ENCODE peak calls at places on chromosomes 1 and 21, in four cellular contexts. M is left lung, P is IMR-90, V is OCI-LY7. W is an unnamed sample.

GRCh38 chr1:216616425-216616824 is 106.8 kb downstream of the ESRRG start:
- DNase-seq in M (no peak), P (no peak), V (no peak), W (no peak)

GRCh38 chr21:33655591-33656221 is 13.4 kb downstream of the ITSN1 start:
- DNase-seq in M (no peak), P (peak; percentile 97), V (no peak), W (no peak)

GRCh38 chr1:61588736-61589381 is 136.1 kb downstream of the TM2D1 start:
- DNase-seq in M (peak; percentile 38), P (peak; percentile 36), V (peak; percentile 62), W (no peak)

GRCh38 chr21:43320526-43320925 is 106.4 kb downstream of the SIK1 start:
- DNase-seq in M (no peak), P (no peak), V (no peak), W (peak; percentile 41)

GRCh38 chr1:247540536-247540935 is 4.3 kb upstream of the OR2C3 start:
- DNase-seq in M (no peak), P (no peak), V (no peak), W (no peak)

GRCh38 chr1:162081316-162081715 is 11.8 kb downstream of the NOS1AP start:
- DNase-seq in M (no peak), P (no peak), V (no peak), W (peak; percentile 35)

GRCh38 chr1:21546122-21546825 is 37.1 kb downstream of the ALPL start:
- DNase-seq in M (no peak), P (no peak), V (no peak), W (no peak)

GRCh38 chr1:112064344-112064743 is 74.9 kb upstream of the KCND3 start:
- DNase-seq in M (no peak), P (no peak), V (peak; percentile 73), W (no peak)

GRCh38 chr1:115199416-115200132 is 110.3 kb upstream of the TSPAN2 start:
- DNase-seq in M (no peak), P (peak; percentile 26), V (no peak), W (no peak)

GRCh38 chr1:46618746-46619415 is 2.3 kb upstream of the MOB3C start:
- DNase-seq in M (no peak), P (no peak), V (no peak), W (no peak)

GRCh38 chr1:201766117-201766863 is 62.7 kb upstream of the IPO9 start:
- DNase-seq in M (no peak), P (peak; percentile 91), V (no peak), W (no peak)

GRCh38 chr1:9262096-9262495 is 27.5 kb downstream of the H6PD start:
- DNase-seq in M (no peak), P (no peak), V (no peak), W (no peak)

DNA sequence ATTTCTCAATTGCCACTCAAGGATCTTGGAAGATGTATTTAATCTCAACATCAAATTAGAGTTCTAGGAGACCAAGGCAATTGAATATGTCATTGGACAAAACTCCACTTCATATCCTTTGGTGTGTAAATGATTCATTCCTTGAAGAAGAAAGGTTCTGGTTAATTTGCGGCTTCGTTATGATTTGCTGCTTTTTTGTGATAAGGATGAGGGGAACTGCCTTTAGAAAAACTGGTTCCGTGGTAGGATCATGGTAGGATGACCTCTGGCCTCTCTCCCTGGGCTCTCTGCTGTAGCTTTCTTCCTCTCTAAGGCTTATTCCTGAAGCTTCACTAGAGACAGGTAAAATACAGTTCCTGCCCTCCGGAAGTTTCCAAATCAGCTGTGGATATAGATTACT is 51.5 kb upstream of the ERRFI1 start:
- DNase-seq in M (no peak), P (no peak), V (no peak), W (no peak)
- H3K27ac ChIP-seq in M (peak overlapping the region; percentile 24), P (peak overlapping the region; percentile 11), V (no peak overlapping the region), W (no peak overlapping the region)

GRCh38 chr1:93124556-93125368 is 45.7 kb downstream of the MTF2 start:
- DNase-seq in M (no peak), P (no peak), V (no peak), W (no peak)
- TF ChIP-seq CTCF in M (no peak), P (no peak), V (no peak), W (no peak)

GRCh38 chr1:180309338-180309737 is 79.3 kb downstream of the LHX4 start:
- DNase-seq in M (no peak), P (peak; percentile 74), V (no peak), W (no peak)
- H3K27ac ChIP-seq in M (no peak overlapping the region), P (no peak overlapping the region), V (no peak overlapping the region), W (no peak overlapping the region)

DNA sequence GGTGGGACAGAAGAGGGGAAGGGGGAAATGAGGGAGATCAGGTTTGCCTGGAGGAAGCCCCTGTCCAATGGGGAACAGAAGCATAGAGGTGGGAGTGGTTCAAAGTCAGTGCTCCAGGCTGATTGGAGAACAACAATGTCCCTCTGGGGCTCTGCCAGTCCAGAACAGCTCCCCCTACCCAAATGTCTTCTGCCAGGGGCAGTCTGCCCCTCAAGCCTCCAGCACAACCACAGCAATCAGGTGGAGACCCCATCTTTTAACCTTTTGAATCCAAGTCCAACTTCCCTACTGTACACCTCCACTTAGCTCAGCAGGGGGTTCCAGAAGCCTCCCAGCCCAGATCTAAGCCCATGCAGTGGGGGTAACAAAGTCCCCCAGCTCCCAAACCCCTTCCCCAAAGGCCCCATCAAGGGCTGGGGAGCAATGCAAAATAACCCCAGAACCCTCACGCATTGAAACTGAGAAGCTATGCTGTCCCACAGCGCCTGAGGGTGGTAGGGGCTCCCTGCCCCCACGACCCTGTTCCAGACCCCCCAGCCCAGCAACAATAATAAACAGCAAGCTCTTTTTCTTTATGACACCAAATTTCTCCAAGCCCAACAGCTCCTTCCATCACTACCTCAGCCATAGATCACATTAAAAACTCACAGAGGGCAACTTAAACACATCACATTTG is 3.3 kb downstream of the AHDC1 start:
- DNase-seq in M (no peak), P (peak; percentile 45), V (peak; percentile 62), W (no peak)
- TF ChIP-seq CTCF in M (no peak), P (no peak), V (peak; percentile 43), W (no peak)

GRCh38 chr1:39936724-39937491 is 18.0 kb upstream of the MFSD2A start:
- DNase-seq in M (no peak), P (no peak), V (no peak), W (peak; percentile 76)
- H3K27ac ChIP-seq in M (peak overlapping the region; percentile 87), P (no peak overlapping the region), V (no peak overlapping the region), W (peak overlapping the region; percentile 54)

GRCh38 chr1:53687886-53688285 is 51.1 kb downstream of the GLIS1 start:
- DNase-seq in M (no peak), P (no peak), V (no peak), W (no peak)

GRCh38 chr1:53687426-53687825 is 51.5 kb downstream of the GLIS1 start:
- DNase-seq in M (no peak), P (no peak), V (no peak), W (no peak)

GRCh38 chr1:53689223-53689622 is 49.7 kb downstream of the GLIS1 start:
- DNase-seq in M (no peak), P (no peak), V (no peak), W (no peak)

GRCh38 chr1:53689736-53690401 is 49.1 kb downstream of the GLIS1 start:
- DNase-seq in M (no peak), P (no peak), V (no peak), W (no peak)

GRCh38 chr1:53688703-53689102 is 50.3 kb downstream of the GLIS1 start:
- DNase-seq in M (no peak), P (no peak), V (peak; percentile 11), W (no peak)
- TF ChIP-seq CTCF in M (no peak), P (peak; percentile 5), V (peak; percentile 57), W (no peak)

GRCh38 chr1:16922466-16922865 is 735 bp downstream of the CROCC start:
- DNase-seq in M (no peak), P (no peak), V (no peak), W (peak; percentile 10)

GRCh38 chr1:16925635-16926490 is 4.1 kb downstream of the CROCC start:
- DNase-seq in M (no peak), P (no peak), V (no peak), W (peak; percentile 40)

GRCh38 chr1:16922885-16923431 is 1.2 kb downstream of the CROCC start:
- DNase-seq in M (no peak), P (no peak), V (no peak), W (no peak)

GRCh38 chr1:16924919-16925477 is 3.3 kb downstream of the CROCC start:
- DNase-seq in M (no peak), P (no peak), V (no peak), W (no peak)

GRCh38 chr1:16924216-16924918 is 2.6 kb downstream of the CROCC start:
- DNase-seq in M (no peak), P (no peak), V (no peak), W (peak; percentile 43)
- H3K27ac ChIP-seq in M (no peak overlapping the region), P (no peak overlapping the region), V (no peak overlapping the region), W (no peak overlapping the region)